ENCODE peak calls at places on chromosomes 2 and 18, in eight cellular contexts. S, H, D, I, R, Q, E and N are unnamed samples.

GRCh38 chr18:77099501-77100370 is 32.8 kb downstream of the MBP start:
- DNase-seq in S (no peak), H (no peak), D (no peak), I (no peak), R (no peak), Q (peak), E (no peak), N (no peak)

GRCh38 chr2:73283545-73284295 is 558 bp downstream of the FBXO41 start:
- DNase-seq in S (no peak), H (no peak), D (no peak), I (no peak), R (no peak), Q (no peak), E (no peak), N (no peak)

GRCh38 chr2:132439703-132440398 is 23.2 kb downstream of the GPR39 start:
- DNase-seq in S (peak), H (no peak), D (no peak), I (peak), R (no peak), Q (no peak), E (peak), N (no peak)

GRCh38 chr18:67463829-67464228 is 52.7 kb downstream of the DSEL start:
- DNase-seq in S (no peak), H (peak), D (no peak), I (peak), R (no peak), Q (no peak), E (peak), N (no peak)

GRCh38 chr2:237475704-237476107 is 11.3 kb upstream of the MLPH start:
- DNase-seq in S (peak), H (peak), D (no peak), I (peak), R (peak), Q (peak), E (peak), N (no peak)

GRCh38 chr2:215454519-215454918 is 18.7 kb upstream of the FN1 start:
- DNase-seq in S (peak), H (peak), D (no peak), I (peak), R (no peak), Q (no peak), E (peak), N (no peak)

GRCh38 chr18:51110073-51110797 is 80.2 kb downstream of the SMAD4 start:
- DNase-seq in S (peak), H (peak), D (no peak), I (peak), R (peak), Q (peak), E (peak), N (peak)

GRCh38 chr2:112831956-112832567 is 4.5 kb downstream of the IL1B start:
- DNase-seq in S (no peak), H (no peak), D (no peak), I (no peak), R (no peak), Q (no peak), E (no peak), N (no peak)

GRCh38 chr2:182977463-182977862 is 60.8 kb downstream of the NCKAP1 start:
- DNase-seq in S (no peak), H (no peak), D (no peak), I (no peak), R (no peak), Q (no peak), E (no peak), N (no peak)

GRCh38 chr2:132595186-132595585 is 74.8 kb downstream of the LYPD1 start:
- DNase-seq in S (no peak), H (no peak), D (no peak), I (no peak), R (no peak), Q (no peak), E (no peak), N (no peak)

GRCh38 chr2:56680971-56681631 is 497.3 kb downstream of the CCDC85A start:
- DNase-seq in S (no peak), H (peak), D (no peak), I (no peak), R (peak), Q (no peak), E (peak), N (no peak)

GRCh38 chr2:88642278-88642677 is 15.0 kb upstream of the EIF2AK3 start:
- DNase-seq in S (no peak), H (peak), D (no peak), I (no peak), R (no peak), Q (no peak), E (no peak), N (no peak)

GRCh38 chr18:25287096-25287495 is 64.9 kb downstream of the ZNF521 start:
- DNase-seq in S (no peak), H (no peak), D (no peak), I (no peak), R (no peak), Q (no peak), E (no peak), N (no peak)

GRCh38 chr2:64018715-64019082 is 529 bp downstream of the VPS54 start:
- DNase-seq in S (peak), H (peak), D (no peak), I (peak), R (peak), Q (peak), E (no peak), N (no peak)

GRCh38 chr2:175431054-175431780 is 249.7 kb upstream of the ATP5MC3 start:
- DNase-seq in S (no peak), H (no peak), D (no peak), I (peak), R (no peak), Q (no peak), E (no peak), N (no peak)

GRCh38 chr18:56189615-56190014 is 448.8 kb downstream of the TXNL1 start:
- DNase-seq in S (no peak), H (no peak), D (no peak), I (no peak), R (no peak), Q (no peak), E (no peak), N (no peak)

GRCh38 chr2:210188755-210189154 is 17.5 kb upstream of the KANSL1L start:
- DNase-seq in S (no peak), H (no peak), D (no peak), I (peak), R (no peak), Q (no peak), E (no peak), N (no peak)

GRCh38 chr2:36427790-36428243 is 72.2 kb downstream of the CRIM1 start:
- DNase-seq in S (no peak), H (peak), D (no peak), I (no peak), R (no peak), Q (no peak), E (peak), N (no peak)

GRCh38 chr2:9658972-9659371 is 28.2 kb upstream of the YWHAQ start:
- DNase-seq in S (peak), H (peak), D (peak), I (peak), R (peak), Q (no peak), E (peak), N (no peak)

GRCh38 chr2:50746526-50746925 is 285.4 kb downstream of the NRXN1 start:
- DNase-seq in S (peak), H (no peak), D (no peak), I (peak), R (peak), Q (no peak), E (peak), N (no peak)

GRCh38 chr18:39951321-39951720 is 2003.7 kb upstream of the PIK3C3 start:
- DNase-seq in S (no peak), H (peak), D (no peak), I (peak), R (no peak), Q (no peak), E (no peak), N (no peak)

GRCh38 chr18:69659142-69659651 is 258.5 kb downstream of the DOK6 start:
- DNase-seq in S (no peak), H (no peak), D (no peak), I (no peak), R (no peak), Q (no peak), E (no peak), N (no peak)

GRCh38 chr2:184455616-184456015 is 142.7 kb upstream of the ZNF804A start:
- DNase-seq in S (no peak), H (no peak), D (no peak), I (no peak), R (no peak), Q (no peak), E (no peak), N (no peak)
- TF ChIP-seq CTCF in S (no peak), H (no peak), D (no peak), I (no peak), R (no peak), Q (no peak), E (no peak), N (no peak)

DNA sequence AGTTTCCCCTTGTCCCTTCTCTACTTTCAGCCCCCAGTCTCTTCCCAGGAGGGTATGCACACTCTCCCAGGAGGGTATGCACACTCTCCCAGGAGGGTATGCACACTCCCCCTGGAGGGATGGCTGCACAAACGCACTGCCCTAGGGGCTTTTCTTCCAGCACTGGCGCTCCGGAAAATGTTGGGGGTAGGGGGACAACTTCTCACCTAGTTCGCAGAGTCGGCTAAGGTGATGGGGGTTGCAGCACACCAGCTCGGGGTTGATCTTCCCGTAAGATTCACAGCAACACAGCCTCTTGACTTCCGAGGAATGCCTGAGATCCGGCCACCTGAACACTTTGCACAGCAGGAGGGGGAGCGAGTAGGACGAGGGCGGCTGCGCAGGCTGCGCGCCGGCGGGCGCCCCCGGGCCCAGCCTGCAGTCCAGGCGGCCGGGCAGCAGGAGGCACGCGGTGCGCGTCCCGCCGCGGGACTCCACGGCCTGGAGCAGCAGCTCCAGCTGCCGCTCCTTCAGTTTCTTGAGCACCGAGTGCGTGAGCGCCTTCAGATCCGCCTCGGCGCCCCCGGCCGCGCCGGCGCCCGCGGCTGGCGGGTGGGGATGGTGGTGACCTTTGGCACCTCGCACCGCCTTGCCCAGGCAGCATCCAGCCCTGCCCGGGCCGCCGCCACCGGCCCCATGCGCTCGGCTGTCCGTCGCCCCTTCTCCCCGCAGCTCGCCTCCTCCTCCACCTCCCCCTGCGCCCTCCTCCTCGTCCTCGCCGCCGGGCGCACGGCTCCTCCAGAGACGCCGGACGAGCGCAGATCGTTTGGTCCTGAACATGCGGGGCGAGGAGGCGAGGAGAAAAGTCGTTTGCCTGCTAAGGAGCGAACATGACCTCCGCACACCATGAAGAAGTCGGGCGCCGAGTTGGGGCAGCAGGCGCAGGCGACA is 894 bp downstream of the SMAD7 start:
- DNase-seq in S (no peak), H (peak), D (no peak), I (peak), R (no peak), Q (no peak), E (peak), N (peak)
- TF ChIP-seq CTCF in S (peak), H (no peak), D (peak), I (no peak), R (peak), Q (no peak), E (no peak), N (no peak)

GRCh38 chr2:11695576-11695975 is 25.6 kb upstream of the NTSR2 start:
- DNase-seq in S (no peak), H (no peak), D (no peak), I (no peak), R (no peak), Q (no peak), E (no peak), N (no peak)
- TF ChIP-seq CTCF in S (no peak), H (no peak), D (no peak), I (no peak), R (no peak), Q (no peak), E (no peak), N (no peak)

DNA sequence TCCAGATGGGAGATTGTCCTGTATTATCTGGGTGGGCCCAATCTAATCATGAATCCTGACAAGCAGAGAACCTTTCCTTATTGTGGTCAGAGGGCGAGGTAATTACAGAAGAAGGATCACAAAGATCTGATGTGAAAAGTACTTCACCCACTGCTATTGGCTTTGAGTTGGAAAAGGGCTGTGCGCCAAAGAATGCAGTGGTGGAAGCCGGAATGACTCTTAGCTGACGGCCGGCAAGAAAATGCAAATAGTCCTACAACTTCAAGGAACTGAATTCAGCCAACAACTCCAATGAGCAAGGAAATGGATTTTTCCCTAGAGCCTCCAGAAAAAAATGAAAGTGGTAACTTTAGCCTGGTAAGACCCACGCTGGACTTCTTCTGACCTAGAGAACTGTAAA is 67.3 kb downstream of the CTNNA2 start:
- DNase-seq in S (no peak), H (no peak), D (no peak), I (no peak), R (no peak), Q (no peak), E (peak), N (no peak)
- TF ChIP-seq CTCF in S (no peak), H (no peak), D (no peak), I (no peak), R (no peak), Q (no peak), E (no peak), N (no peak)

GRCh38 chr2:206150168-206150567 is 9.1 kb downstream of the NDUFS1 start:
- DNase-seq in S (no peak), H (no peak), D (no peak), I (no peak), R (no peak), Q (no peak), E (no peak), N (no peak)

GRCh38 chr2:206149330-206149729 is 9.9 kb downstream of the NDUFS1 start:
- DNase-seq in S (no peak), H (no peak), D (no peak), I (no peak), R (no peak), Q (no peak), E (no peak), N (no peak)

GRCh38 chr2:206158563-206159345 is 490 bp downstream of the NDUFS1 start:
- DNase-seq in S (peak), H (peak), D (no peak), I (peak), R (no peak), Q (no peak), E (peak), N (no peak)

GRCh38 chr2:206150631-206151030 is 8.6 kb downstream of the NDUFS1 start:
- DNase-seq in S (no peak), H (no peak), D (no peak), I (no peak), R (no peak), Q (no peak), E (no peak), N (no peak)

GRCh38 chr2:206154197-206154596 is 5.0 kb downstream of the NDUFS1 start:
- DNase-seq in S (no peak), H (peak), D (no peak), I (peak), R (no peak), Q (no peak), E (peak), N (no peak)
- TF ChIP-seq CTCF in S (no peak), H (peak), D (no peak), I (peak), R (no peak), Q (no peak), E (peak), N (no peak)

GRCh38 chr2:181575024-181575649 is 81.8 kb downstream of the CERKL start:
- DNase-seq in S (no peak), H (no peak), D (no peak), I (no peak), R (no peak), Q (no peak), E (no peak), N (no peak)
- TF ChIP-seq CTCF in S (no peak), H (no peak), D (no peak), I (no peak), R (no peak), Q (no peak), E (no peak), N (no peak)

DNA sequence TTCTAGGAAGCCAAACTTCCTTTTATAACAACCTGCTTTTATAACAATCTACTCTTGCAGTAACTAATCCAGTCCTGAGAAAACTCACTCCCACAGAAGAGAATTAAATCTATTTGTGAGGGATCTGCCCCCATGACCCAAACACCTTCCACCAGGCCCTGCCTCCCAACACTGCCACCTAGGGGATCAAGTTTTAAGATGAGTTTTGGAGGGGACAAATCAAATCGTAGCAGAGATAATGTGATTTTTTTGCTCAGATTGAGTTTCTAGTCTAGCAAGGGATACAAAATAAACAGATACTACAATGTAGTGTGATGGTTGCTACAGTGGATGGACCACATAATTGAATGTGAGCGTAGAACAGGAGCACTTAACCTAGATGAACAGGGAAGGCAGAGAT is 52.2 kb downstream of the NCOA1 start:
- DNase-seq in S (no peak), H (no peak), D (no peak), I (peak), R (no peak), Q (no peak), E (no peak), N (no peak)
- TF ChIP-seq CTCF in S (no peak), H (peak), D (peak), I (peak), R (peak), Q (no peak), E (no peak), N (no peak)

GRCh38 chr18:44725300-44726096 is 44.8 kb downstream of the SETBP1 start:
- DNase-seq in S (peak), H (peak), D (no peak), I (peak), R (peak), Q (peak), E (no peak), N (peak)

GRCh38 chr18:44727291-44727690 is 46.6 kb downstream of the SETBP1 start:
- DNase-seq in S (no peak), H (no peak), D (no peak), I (no peak), R (no peak), Q (no peak), E (no peak), N (no peak)

GRCh38 chr18:44719519-44720060 is 38.9 kb downstream of the SETBP1 start:
- DNase-seq in S (no peak), H (no peak), D (no peak), I (no peak), R (no peak), Q (no peak), E (no peak), N (no peak)

GRCh38 chr18:44723973-44724778 is 43.5 kb downstream of the SETBP1 start:
- DNase-seq in S (no peak), H (no peak), D (no peak), I (no peak), R (no peak), Q (no peak), E (no peak), N (no peak)

DNA sequence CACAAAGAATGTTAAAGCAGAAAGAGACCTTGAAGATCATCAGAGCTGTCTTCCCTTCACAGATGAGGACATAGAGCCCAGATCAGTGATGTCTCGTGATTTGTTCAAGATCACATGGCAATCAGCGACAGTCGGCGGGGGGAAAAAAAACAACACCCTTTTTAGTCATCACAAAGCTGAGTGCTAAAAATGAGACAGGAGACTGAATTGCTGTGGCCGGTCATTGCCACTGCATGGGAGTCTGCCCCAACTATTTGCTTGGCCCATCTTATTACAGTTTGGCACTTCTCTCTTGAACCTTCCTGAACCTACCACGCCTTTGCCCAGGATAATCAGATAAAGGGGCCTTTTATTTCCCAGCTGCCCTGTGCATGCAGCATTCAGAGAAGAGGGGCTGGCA is 42.7 kb downstream of the SETBP1 start:
- DNase-seq in S (no peak), H (no peak), D (no peak), I (no peak), R (no peak), Q (no peak), E (no peak), N (no peak)
- TF ChIP-seq CTCF in S (no peak), H (no peak), D (no peak), I (no peak), R (no peak), Q (no peak), E (no peak), N (no peak)

DNA sequence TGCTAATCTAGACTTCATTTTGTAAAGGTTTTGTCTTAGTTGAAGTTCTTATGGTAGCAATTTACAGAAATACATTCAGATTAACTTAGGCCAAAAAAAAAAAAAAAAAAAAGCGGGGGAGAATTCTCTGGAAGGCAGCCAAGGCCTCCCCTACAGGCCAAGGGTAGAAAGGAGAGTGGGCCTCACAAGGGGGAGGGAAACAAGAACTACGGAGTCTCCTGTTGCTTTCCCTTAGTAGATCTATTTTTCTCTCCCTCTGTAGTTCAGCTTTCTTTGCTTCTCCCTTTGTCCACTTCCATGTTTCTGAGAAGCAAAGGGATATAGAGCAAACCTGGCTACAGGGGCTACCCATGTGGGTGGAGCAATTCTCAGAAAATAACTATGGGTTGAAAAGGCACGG is 2.4 kb upstream of the STK11IP start:
- DNase-seq in S (no peak), H (no peak), D (no peak), I (no peak), R (no peak), Q (no peak), E (no peak), N (no peak)
- TF ChIP-seq CTCF in S (no peak), H (no peak), D (peak), I (no peak), R (peak), Q (no peak), E (no peak), N (no peak)

GRCh38 chr2:194559964-194560363 is 1097.1 kb upstream of the SLC39A10 start:
- DNase-seq in S (no peak), H (no peak), D (no peak), I (no peak), R (no peak), Q (no peak), E (no peak), N (no peak)
- TF ChIP-seq CTCF in S (no peak), H (no peak), D (no peak), I (no peak), R (no peak), Q (no peak), E (no peak), N (no peak)